ENCODE peak calls at places on chromosomes 1 and 21, in five cellular contexts. One of them, this sample, is unnamed.

GRCh38 chr1:236141447-236142357 is 637 bp upstream of the GPR137B start:
- DNase-seq in IMR-90: peak
- DNase-seq in neuronal stem cell: peak
- DNase-seq in H1: no peak
- DNase-seq in trophoblast cell: peak
- DNase-seq in this sample: peak

GRCh38 chr1:170520601-170521000 is 11.4 kb upstream of the GORAB start:
- DNase-seq in IMR-90: peak
- DNase-seq in neuronal stem cell: no peak
- DNase-seq in H1: no peak
- DNase-seq in trophoblast cell: no peak
- DNase-seq in this sample: no peak

GRCh38 chr1:237938553-237938952 is 47.8 kb upstream of the ZP4 start:
- DNase-seq in IMR-90: no peak
- DNase-seq in neuronal stem cell: no peak
- DNase-seq in H1: peak
- DNase-seq in trophoblast cell: peak
- DNase-seq in this sample: peak

GRCh38 chr1:36134805-36135339 is 9.8 kb upstream of the COL8A2 start:
- DNase-seq in IMR-90: peak
- DNase-seq in neuronal stem cell: peak
- DNase-seq in H1: no peak
- DNase-seq in trophoblast cell: peak
- DNase-seq in this sample: peak

GRCh38 chr1:24503003-24503751 is 541 bp downstream of the RCAN3 start:
- DNase-seq in IMR-90: no peak
- DNase-seq in neuronal stem cell: no peak
- DNase-seq in H1: no peak
- DNase-seq in trophoblast cell: peak
- DNase-seq in this sample: no peak

GRCh38 chr1:209291715-209292114 is 291.8 kb upstream of the CAMK1G start:
- DNase-seq in IMR-90: no peak
- DNase-seq in neuronal stem cell: no peak
- DNase-seq in H1: no peak
- DNase-seq in trophoblast cell: no peak
- DNase-seq in this sample: no peak

GRCh38 chr1:23613191-23614126 is 54.2 kb upstream of the ID3 start:
- DNase-seq in IMR-90: no peak
- DNase-seq in neuronal stem cell: no peak
- DNase-seq in H1: no peak
- DNase-seq in trophoblast cell: no peak
- DNase-seq in this sample: no peak

GRCh38 chr1:87688136-87688535 is 359.5 kb downstream of the LMO4 start:
- DNase-seq in IMR-90: no peak
- DNase-seq in neuronal stem cell: no peak
- DNase-seq in H1: no peak
- DNase-seq in trophoblast cell: no peak
- DNase-seq in this sample: no peak

GRCh38 chr1:14520514-14521163 is 77.8 kb upstream of the KAZN start:
- DNase-seq in IMR-90: no peak
- DNase-seq in neuronal stem cell: no peak
- DNase-seq in H1: no peak
- DNase-seq in trophoblast cell: no peak
- DNase-seq in this sample: no peak

GRCh38 chr1:218304281-218305039 is 19.4 kb downstream of the RRP15 start:
- DNase-seq in IMR-90: peak
- DNase-seq in neuronal stem cell: no peak
- DNase-seq in H1: no peak
- DNase-seq in trophoblast cell: no peak
- DNase-seq in this sample: no peak

GRCh38 chr21:43012596-43012995 is 38.2 kb downstream of the PKNOX1 start:
- DNase-seq in IMR-90: peak
- DNase-seq in neuronal stem cell: no peak
- DNase-seq in H1: no peak
- DNase-seq in trophoblast cell: no peak
- DNase-seq in this sample: no peak

GRCh38 chr1:110874303-110875215 is 1.6 kb downstream of the CD53 start:
- DNase-seq in IMR-90: no peak
- DNase-seq in neuronal stem cell: no peak
- DNase-seq in H1: no peak
- DNase-seq in trophoblast cell: no peak
- DNase-seq in this sample: no peak

GRCh38 chr1:160868141-160868540 is 5.5 kb upstream of the CD244 start:
- DNase-seq in IMR-90: no peak
- DNase-seq in neuronal stem cell: no peak
- DNase-seq in H1: no peak
- DNase-seq in trophoblast cell: no peak
- DNase-seq in this sample: no peak

GRCh38 chr1:187091666-187092065 is 262.9 kb downstream of the PLA2G4A start:
- DNase-seq in IMR-90: peak
- DNase-seq in neuronal stem cell: no peak
- DNase-seq in H1: no peak
- DNase-seq in trophoblast cell: no peak
- DNase-seq in this sample: no peak

GRCh38 chr1:227318003-227318851 is at the start of gene CDC42BPA:
- DNase-seq in IMR-90: peak
- DNase-seq in neuronal stem cell: peak
- DNase-seq in H1: peak
- DNase-seq in trophoblast cell: peak
- DNase-seq in this sample: peak

GRCh38 chr1:9539829-9540550 is 725 bp downstream of the SLC25A33 start:
- DNase-seq in IMR-90: peak
- DNase-seq in neuronal stem cell: peak
- DNase-seq in H1: no peak
- DNase-seq in trophoblast cell: peak
- DNase-seq in this sample: peak

GRCh38 chr21:23478381-23478780 is 2128.9 kb downstream of the MRPL39 start:
- DNase-seq in IMR-90: no peak
- DNase-seq in neuronal stem cell: no peak
- DNase-seq in H1: no peak
- DNase-seq in trophoblast cell: no peak
- DNase-seq in this sample: no peak

GRCh38 chr1:224333309-224333926 is 3.4 kb upstream of the NVL start:
- DNase-seq in IMR-90: peak
- DNase-seq in neuronal stem cell: no peak
- DNase-seq in H1: no peak
- DNase-seq in trophoblast cell: peak
- DNase-seq in this sample: no peak

GRCh38 chr1:47436979-47437517 is 796 bp upstream of the FOXD2 start:
- DNase-seq in IMR-90: peak
- DNase-seq in neuronal stem cell: no peak
- DNase-seq in H1: no peak
- DNase-seq in trophoblast cell: no peak
- DNase-seq in this sample: no peak

GRCh38 chr1:227215863-227216510 is 102.3 kb downstream of the CDC42BPA start:
- DNase-seq in IMR-90: peak
- DNase-seq in neuronal stem cell: no peak
- DNase-seq in H1: no peak
- DNase-seq in trophoblast cell: peak
- DNase-seq in this sample: no peak

GRCh38 chr1:29991815-29992214 is 731.6 kb downstream of the MATN1 start:
- DNase-seq in IMR-90: no peak
- DNase-seq in neuronal stem cell: no peak
- DNase-seq in H1: no peak
- DNase-seq in trophoblast cell: no peak
- DNase-seq in this sample: no peak

GRCh38 chr1:38183747-38184146 is 137.2 kb upstream of the POU3F1 start:
- DNase-seq in IMR-90: no peak
- DNase-seq in neuronal stem cell: no peak
- DNase-seq in H1: no peak
- DNase-seq in trophoblast cell: no peak
- DNase-seq in this sample: no peak

GRCh38 chr1:178752891-178753290 is 27.8 kb downstream of the RALGPS2 start:
- DNase-seq in IMR-90: no peak
- DNase-seq in neuronal stem cell: no peak
- DNase-seq in H1: no peak
- DNase-seq in trophoblast cell: no peak
- DNase-seq in this sample: no peak

GRCh38 chr1:2105781-2106524 is 55.7 kb downstream of the PRKCZ start:
- DNase-seq in IMR-90: no peak
- DNase-seq in neuronal stem cell: no peak
- DNase-seq in H1: no peak
- DNase-seq in trophoblast cell: no peak
- DNase-seq in this sample: no peak

GRCh38 chr1:11335417-11336070 is 62.5 kb downstream of the UBIAD1 start:
- DNase-seq in IMR-90: no peak
- DNase-seq in neuronal stem cell: no peak
- DNase-seq in H1: no peak
- DNase-seq in trophoblast cell: no peak
- DNase-seq in this sample: no peak

GRCh38 chr1:156581661-156582387 is 2.3 kb downstream of the TTC24 start:
- DNase-seq in IMR-90: no peak
- DNase-seq in neuronal stem cell: no peak
- DNase-seq in H1: no peak
- DNase-seq in trophoblast cell: no peak
- DNase-seq in this sample: no peak

GRCh38 chr1:44808938-44809917 is 905 bp downstream of the BTBD19 start:
- DNase-seq in IMR-90: peak
- DNase-seq in neuronal stem cell: no peak
- DNase-seq in H1: no peak
- DNase-seq in trophoblast cell: peak
- DNase-seq in this sample: peak

GRCh38 chr1:225378880-225379279 is 49.0 kb downstream of the LBR start:
- DNase-seq in IMR-90: peak
- DNase-seq in neuronal stem cell: peak
- DNase-seq in H1: peak
- DNase-seq in trophoblast cell: peak
- DNase-seq in this sample: peak

GRCh38 chr1:219805191-219805590 is 123.2 kb downstream of the SLC30A10 start:
- DNase-seq in IMR-90: no peak
- DNase-seq in neuronal stem cell: no peak
- DNase-seq in H1: no peak
- DNase-seq in trophoblast cell: no peak
- DNase-seq in this sample: no peak

GRCh38 chr1:50139339-50139738 is 30.6 kb downstream of the ELAVL4 start:
- DNase-seq in IMR-90: no peak
- DNase-seq in neuronal stem cell: no peak
- DNase-seq in H1: no peak
- DNase-seq in trophoblast cell: no peak
- DNase-seq in this sample: no peak
- H3K18ac ChIP-seq in IMR-90: no peak
- H3K18ac ChIP-seq in neuronal stem cell: no peak
- H3K18ac ChIP-seq in H1: no peak
- H3K18ac ChIP-seq in trophoblast cell: no peak
- H3K18ac ChIP-seq in this sample: no peak

GRCh38 chr1:31645274-31645568 is 545 bp upstream of the PEF1 start:
- DNase-seq in IMR-90: no peak
- DNase-seq in neuronal stem cell: no peak
- DNase-seq in H1: no peak
- DNase-seq in trophoblast cell: no peak
- DNase-seq in this sample: no peak
- H3K18ac ChIP-seq in IMR-90: no peak
- H3K18ac ChIP-seq in neuronal stem cell: peak
- H3K18ac ChIP-seq in H1: peak
- H3K18ac ChIP-seq in trophoblast cell: peak
- H3K18ac ChIP-seq in this sample: no peak

DNA sequence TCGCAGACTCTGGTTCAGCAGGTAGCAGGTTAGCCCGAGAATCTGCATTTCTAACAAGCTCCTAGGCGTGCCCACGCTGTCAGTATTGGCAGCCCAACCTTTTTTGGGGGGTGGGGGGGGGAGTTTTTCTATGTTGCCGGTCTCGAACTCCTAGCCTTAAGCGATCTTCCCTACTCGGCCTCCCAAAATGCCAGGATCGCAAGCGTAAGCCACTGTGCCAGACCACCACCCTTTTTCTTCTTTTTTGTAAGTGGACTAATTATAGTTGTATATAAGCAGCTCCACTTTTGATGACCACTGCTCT is 480 bp upstream of the MIS18A start:
- DNase-seq in IMR-90: no peak
- DNase-seq in neuronal stem cell: no peak
- DNase-seq in H1: no peak
- DNase-seq in trophoblast cell: no peak
- DNase-seq in this sample: no peak
- H3K18ac ChIP-seq in IMR-90: no peak
- H3K18ac ChIP-seq in neuronal stem cell: peak
- H3K18ac ChIP-seq in H1: peak
- H3K18ac ChIP-seq in trophoblast cell: no peak
- H3K18ac ChIP-seq in this sample: no peak

DNA sequence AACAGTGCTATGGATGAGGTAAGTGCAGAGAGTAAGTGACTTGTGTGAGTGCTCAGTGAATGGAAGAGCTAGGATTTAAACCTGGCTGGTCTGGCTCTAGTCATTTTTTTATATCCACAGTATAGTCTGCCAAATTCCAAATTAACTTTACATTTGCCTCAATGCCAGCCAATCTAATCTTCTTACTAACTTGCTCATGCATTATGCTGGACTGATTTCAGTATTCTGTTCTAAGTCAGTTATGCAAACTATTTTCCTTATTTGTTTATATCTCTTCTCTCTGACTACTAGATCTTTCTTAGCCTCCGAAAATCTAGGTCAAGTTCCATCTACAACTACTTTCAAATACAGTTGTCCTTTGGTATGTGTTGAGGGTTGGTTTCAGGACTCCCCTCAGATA is 133.3 kb downstream of the XPR1 start:
- DNase-seq in IMR-90: peak
- DNase-seq in neuronal stem cell: no peak
- DNase-seq in H1: no peak
- DNase-seq in trophoblast cell: no peak
- DNase-seq in this sample: no peak
- H3K18ac ChIP-seq in IMR-90: no peak
- H3K18ac ChIP-seq in neuronal stem cell: no peak
- H3K18ac ChIP-seq in H1: no peak
- H3K18ac ChIP-seq in trophoblast cell: no peak
- H3K18ac ChIP-seq in this sample: no peak

GRCh38 chr1:185838111-185838510 is 103.9 kb downstream of the HMCN1 start:
- DNase-seq in IMR-90: no peak
- DNase-seq in neuronal stem cell: no peak
- DNase-seq in H1: no peak
- DNase-seq in trophoblast cell: no peak
- DNase-seq in this sample: no peak
- H3K18ac ChIP-seq in IMR-90: no peak
- H3K18ac ChIP-seq in neuronal stem cell: no peak
- H3K18ac ChIP-seq in H1: no peak
- H3K18ac ChIP-seq in trophoblast cell: no peak
- H3K18ac ChIP-seq in this sample: no peak

This sample was measured in H9.